ENCODE peak calls at places on chromosomes 12 and 14, in eight cellular contexts. K, V, R, S, U, X, N and M are unnamed samples.

GRCh38 chr12:27123642-27124041 is 41.3 kb upstream of the C12orf71 start:
- DNase-seq in X (no peak), S (no peak), U (peak; percentile 6), K (no peak), N (no peak), V (no peak), R (no peak), M (no peak)

GRCh38 chr12:130391186-130391585 is 53.5 kb downstream of the PIWIL1 start:
- DNase-seq in N (no peak), V (no peak), S (no peak), K (no peak), U (no peak), R (no peak), X (no peak), M (no peak)

GRCh38 chr14:88305923-88306322 is 17.1 kb downstream of the KCNK10 start:
- DNase-seq in N (no peak), U (no peak), X (no peak), R (no peak), S (no peak), V (no peak), K (no peak), M (no peak)

GRCh38 chr14:65229431-65230286 is 127.3 kb upstream of the MAX start:
- DNase-seq in V (peak; percentile 36), R (no peak), N (no peak), S (no peak), U (no peak), X (peak; percentile 78), K (peak; percentile 17), M (no peak)

GRCh38 chr12:20212658-20213387 is 155.5 kb upstream of the PDE3A start:
- DNase-seq in X (peak; percentile 35), U (no peak), K (peak; percentile 54), V (peak; percentile 89), S (peak; percentile 8), N (peak; percentile 99), R (peak; percentile 53), M (no peak)

GRCh38 chr12:29519585-29520182 is 22.2 kb upstream of the OVCH1 start:
- DNase-seq in X (no peak), R (no peak), S (no peak), K (peak; percentile 16), U (peak; percentile 19), N (peak; percentile 47), V (peak; percentile 64), M (no peak)

GRCh38 chr14:31549817-31550216 is 11.4 kb upstream of the NUBPL start:
- DNase-seq in U (no peak), K (no peak), R (no peak), N (no peak), S (no peak), X (no peak), V (no peak), M (no peak)

GRCh38 chr14:51167587-51168219 is 72.3 kb upstream of the TMX1 start:
- DNase-seq in R (no peak), U (no peak), N (peak; percentile 38), X (no peak), S (no peak), V (peak; percentile 50), K (no peak), M (no peak)

GRCh38 chr14:66140213-66140918 is 345.8 kb upstream of the CCDC196 start:
- DNase-seq in U (no peak), X (no peak), R (no peak), V (no peak), N (no peak), S (no peak), K (no peak), M (no peak)

GRCh38 chr12:129305851-129306250 is 452.6 kb downstream of the GLT1D1 start:
- DNase-seq in R (no peak), X (no peak), U (no peak), K (no peak), N (no peak), S (no peak), V (no peak), M (no peak)

GRCh38 chr14:104361101-104361591 is 218.4 kb upstream of the C14orf180 start:
- DNase-seq in K (no peak), V (no peak), R (no peak), X (peak; percentile 54), N (no peak), S (no peak), U (no peak), M (no peak)

GRCh38 chr12:124125472-124125871 is 152.5 kb downstream of the ZNF664 start:
- DNase-seq in X (peak; percentile 8), S (no peak), N (no peak), R (no peak), K (peak; percentile 18), U (no peak), V (no peak), M (no peak)

GRCh38 chr14:51962678-51963077 is 26.7 kb upstream of the RTRAF start:
- DNase-seq in V (no peak), S (no peak), K (no peak), U (no peak), N (no peak), R (no peak), X (no peak), M (no peak)

GRCh38 chr14:88952901-88953300 is 128.4 kb downstream of the TTC8 start:
- DNase-seq in S (no peak), V (no peak), R (no peak), X (no peak), U (no peak), K (no peak), N (no peak), M (no peak)

DNA sequence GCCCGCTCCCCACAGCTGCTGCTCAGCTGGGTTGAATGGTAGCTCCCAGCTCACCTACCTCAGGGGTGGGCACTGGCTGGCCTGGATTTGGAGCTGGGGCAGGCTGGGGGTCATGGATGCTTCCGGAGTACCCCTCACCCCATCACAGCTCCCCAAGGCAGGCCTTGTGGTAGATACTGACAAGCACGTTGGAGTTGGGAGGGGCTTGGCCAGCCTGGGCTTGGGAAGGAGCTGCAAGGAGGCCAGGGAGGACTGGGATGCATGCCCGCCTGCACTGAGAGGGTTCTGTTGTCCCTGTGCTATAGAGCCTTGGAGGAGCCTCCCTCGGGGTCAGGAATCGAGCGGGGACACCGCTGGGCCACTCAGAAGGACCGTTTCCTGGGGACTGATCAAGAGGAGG is 14.2 kb downstream of the TMEM63C start:
- DNase-seq in U (no peak), K (no peak), V (no peak), N (no peak), R (no peak), S (no peak), X (no peak), M (no peak)
- H3K4me3 ChIP-seq in U (no peak overlapping the region), K (no peak overlapping the region), V (no peak overlapping the region), N (no peak overlapping the region), R (no peak overlapping the region), S (no peak overlapping the region), X (no peak overlapping the region), M (no peak overlapping the region)

DNA sequence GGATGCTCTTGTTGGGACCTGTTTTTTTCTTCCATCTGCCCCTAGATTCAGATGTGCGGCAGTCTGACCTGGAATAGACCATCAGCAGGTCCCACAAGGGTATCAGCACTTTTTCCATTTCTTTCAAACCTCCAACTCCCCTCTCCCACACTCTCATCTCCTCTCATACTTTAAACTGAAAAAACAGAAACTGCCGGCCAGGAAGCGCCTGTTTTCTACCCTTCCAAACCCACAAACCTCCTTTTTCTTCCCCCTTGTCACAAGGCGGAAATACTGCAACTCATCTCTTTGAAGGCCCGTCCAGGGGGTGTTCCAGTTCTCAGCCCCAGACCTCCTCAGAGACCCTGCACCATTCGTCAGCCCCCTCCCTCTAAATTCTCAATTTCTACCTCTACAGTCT is 62.5 kb upstream of the FKBP4 start:
- DNase-seq in S (no peak), R (no peak), V (no peak), K (no peak), X (no peak), N (no peak), U (no peak), M (no peak)
- H3K4me3 ChIP-seq in S (no peak overlapping the region), R (no peak overlapping the region), V (no peak overlapping the region), K (no peak overlapping the region), X (no peak overlapping the region), N (no peak overlapping the region), U (no peak overlapping the region), M (no peak overlapping the region)

DNA sequence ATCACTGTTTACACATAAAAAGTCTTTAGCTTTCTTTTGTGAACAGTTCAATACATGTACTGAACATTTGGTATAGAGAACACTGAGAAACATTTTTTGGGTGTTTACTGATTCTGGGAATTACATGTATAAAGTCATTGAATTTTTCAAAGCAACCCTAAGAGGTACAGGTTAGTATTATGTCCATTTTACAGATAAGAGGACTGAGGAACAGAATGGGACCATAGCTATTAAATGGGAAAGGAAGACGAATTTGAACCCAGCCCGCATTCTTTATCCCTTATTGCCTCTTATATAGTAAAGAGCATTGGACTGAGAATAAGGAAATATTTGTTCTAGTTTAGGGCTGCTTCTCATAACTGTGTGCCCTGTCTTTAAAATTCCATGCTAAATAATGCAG is 889 bp upstream of the KANSL2 start:
- DNase-seq in R (no peak), S (no peak), U (no peak), X (no peak), N (no peak), K (no peak), V (no peak), M (no peak)
- H3K4me3 ChIP-seq in R (peak overlapping the region; percentile 85), S (peak overlapping the region; percentile 92), U (peak overlapping the region; percentile 98), X (peak overlapping the region; percentile 95), N (peak overlapping the region; percentile 69), K (peak overlapping the region; percentile 90), V (peak overlapping the region; percentile 92), M (peak overlapping the region; percentile 75)

GRCh38 chr12:102821149-102821548 is 95.9 kb downstream of the PAH start:
- DNase-seq in K (no peak), N (no peak), X (no peak), V (no peak), R (no peak), U (no peak), S (no peak), M (no peak)

GRCh38 chr12:102824218-102824835 is 92.7 kb downstream of the PAH start:
- DNase-seq in U (no peak), N (peak; percentile 14), V (no peak), R (no peak), K (no peak), X (peak; percentile 82), S (no peak), M (no peak)
- H3K4me3 ChIP-seq in U (no peak overlapping the region), N (no peak overlapping the region), V (no peak overlapping the region), R (no peak overlapping the region), K (no peak overlapping the region), X (peak overlapping the region; percentile 21), S (no peak overlapping the region), M (no peak overlapping the region)

DNA sequence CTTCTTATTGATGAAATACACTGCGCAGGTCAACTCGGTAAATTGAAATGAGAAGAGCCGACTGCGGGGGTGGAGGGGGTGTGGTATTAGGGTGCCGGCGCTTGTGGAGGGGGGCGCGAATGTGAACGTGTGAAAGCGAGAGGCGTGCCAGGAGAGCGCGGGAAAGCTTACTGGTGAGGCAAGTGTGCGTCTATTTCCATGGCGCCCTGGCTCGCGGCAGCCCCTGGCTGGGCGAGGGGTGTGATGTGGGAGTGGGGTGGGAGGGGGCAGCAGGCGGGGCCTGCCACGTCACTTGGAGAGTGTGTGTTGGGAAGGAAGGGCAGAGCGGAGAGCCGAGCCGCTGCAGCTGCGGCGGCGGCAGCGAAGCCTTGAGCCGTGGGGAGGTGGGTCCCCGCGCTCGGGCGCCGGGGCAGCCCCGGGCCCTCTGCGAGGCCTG is 88.8 kb downstream of the GALNT8 start:
- DNase-seq in V (no peak), R (no peak), N (no peak), U (no peak), X (peak; percentile 90), K (no peak), S (no peak), M (peak; percentile 15)
- H3K4me3 ChIP-seq in V (peak overlapping the region; percentile 53), R (peak overlapping the region; percentile 77), N (peak overlapping the region; percentile 3), U (peak overlapping the region; percentile 64), X (peak overlapping the region; percentile 70), K (peak overlapping the region; percentile 17), S (peak overlapping the region; percentile 11), M (peak overlapping the region; percentile 53)

GRCh38 chr12:66132408-66132807 is 1.9 kb upstream of the LLPH start:
- DNase-seq in K (no peak), R (no peak), S (no peak), U (no peak), N (peak; percentile 89), X (peak; percentile 16), V (no peak), M (no peak)
- H3K4me3 ChIP-seq in K (no peak overlapping the region), R (no peak overlapping the region), S (no peak overlapping the region), U (no peak overlapping the region), N (no peak overlapping the region), X (no peak overlapping the region), V (no peak overlapping the region), M (no peak overlapping the region)